ENCODE peak calls at places on chromosome 12, in ten cellular contexts. I, D, Z, O, M, L, H, U, B and J are unnamed samples.

GRCh38 chr12:21819236-21819635 is 44.7 kb upstream of the KCNJ8 start:
- DNase-seq in I (no peak), D (no peak), Z (no peak), O (no peak), M (no peak), L (no peak), H (no peak), U (no peak), B (no peak), J (no peak)

GRCh38 chr12:1307796-1308195 is 286.6 kb downstream of the FBXL14 start:
- DNase-seq in I (no peak), D (no peak), Z (no peak), O (no peak), M (no peak), L (no peak), H (no peak), U (no peak), B (no peak), J (no peak)

GRCh38 chr12:131235871-131236271 is 282.2 kb downstream of the ADGRD1 start:
- DNase-seq in I (no peak), D (no peak), Z (no peak), O (no peak), M (no peak), L (no peak), H (no peak), U (no peak), B (no peak), J (no peak)

GRCh38 chr12:47791351-47791746 is 18.3 kb downstream of the SLC48A1 start:
- DNase-seq in I (no peak), D (no peak), Z (no peak), O (no peak), M (no peak), L (no peak), H (no peak), U (no peak), B (no peak), J (no peak)

GRCh38 chr12:119940881-119941280 is 48.2 kb upstream of the BICDL1 start:
- DNase-seq in I (no peak), D (no peak), Z (no peak), O (no peak), M (no peak), L (no peak), H (no peak), U (no peak), B (peak; percentile 92), J (no peak)

GRCh38 chr12:30996255-30996654 is 69.7 kb downstream of the TSPAN11 start:
- DNase-seq in I (no peak), D (no peak), Z (no peak), O (no peak), M (no peak), L (no peak), H (no peak), U (no peak), B (no peak), J (no peak)

GRCh38 chr12:6554990-6555691 is 701 bp downstream of the IFFO1 start:
- DNase-seq in I (no peak), D (no peak), Z (no peak), O (no peak), M (no peak), L (no peak), H (no peak), U (no peak), B (no peak), J (no peak)

GRCh38 chr12:57619434-57620244 is 8.4 kb downstream of the ARHGEF25 start:
- DNase-seq in I (peak; percentile 53), D (no peak), Z (peak; percentile 57), O (no peak), M (no peak), L (peak; percentile 77), H (no peak), U (peak; percentile 31), B (no peak), J (peak; percentile 35)

GRCh38 chr12:16165506-16165905 is 112.0 kb downstream of the SLC15A5 start:
- DNase-seq in I (peak; percentile 55), D (peak; percentile 54), Z (peak; percentile 36), O (peak; percentile 35), M (no peak), L (no peak), H (no peak), U (peak; percentile 55), B (peak; percentile 16), J (peak; percentile 50)

GRCh38 chr12:59940676-59941342 is 345.0 kb downstream of the SLC16A7 start:
- DNase-seq in I (no peak), D (no peak), Z (no peak), O (no peak), M (no peak), L (no peak), H (no peak), U (no peak), B (no peak), J (peak; percentile 35)

GRCh38 chr12:4518106-4518728 is 20.5 kb upstream of the RAD51AP1 start:
- DNase-seq in I (no peak), D (no peak), Z (no peak), O (no peak), M (no peak), L (no peak), H (no peak), U (no peak), B (no peak), J (no peak)

GRCh38 chr12:44763021-44763420 is 113.1 kb downstream of the NELL2 start:
- DNase-seq in I (no peak), D (no peak), Z (no peak), O (no peak), M (no peak), L (no peak), H (no peak), U (no peak), B (no peak), J (no peak)

GRCh38 chr12:78120866-78121590 is 290.3 kb downstream of the NAV3 start:
- DNase-seq in I (peak; percentile 15), D (no peak), Z (no peak), O (peak; percentile 44), M (no peak), L (no peak), H (no peak), U (no peak), B (peak; percentile 3), J (no peak)

DNA sequence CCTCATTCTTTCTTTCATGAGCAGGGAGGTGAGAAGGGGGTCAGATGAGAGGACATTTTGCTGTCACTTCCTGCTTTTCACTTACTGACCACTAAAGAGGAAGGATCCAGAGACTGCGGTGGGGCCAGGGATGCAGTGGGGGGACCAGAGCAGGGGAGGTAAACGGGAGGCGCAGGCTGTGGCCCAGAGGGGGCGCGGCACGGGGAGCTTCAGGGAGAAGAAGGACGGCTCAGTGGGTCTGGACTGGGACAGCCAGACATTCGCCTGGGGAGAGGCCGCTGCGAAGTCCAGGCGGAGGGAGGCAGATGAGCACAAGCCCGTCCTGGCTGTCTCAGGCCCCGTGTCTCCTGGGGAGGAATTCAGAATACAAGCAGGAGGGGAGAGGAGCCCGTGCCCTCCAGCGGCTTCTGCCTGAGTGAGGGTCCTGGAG is 41.2 kb downstream of the SLC6A12 start:
- DNase-seq in I (no peak), D (no peak), Z (no peak), O (no peak), M (no peak), L (no peak), H (no peak), U (no peak), B (no peak), J (no peak)
- H3K27ac ChIP-seq in I (no peak overlapping the region), D (no peak overlapping the region), Z (no peak overlapping the region), O (no peak overlapping the region), M (no peak overlapping the region), L (no peak overlapping the region), H (no peak overlapping the region), U (no peak overlapping the region), B (no peak overlapping the region), J (no peak overlapping the region)

DNA sequence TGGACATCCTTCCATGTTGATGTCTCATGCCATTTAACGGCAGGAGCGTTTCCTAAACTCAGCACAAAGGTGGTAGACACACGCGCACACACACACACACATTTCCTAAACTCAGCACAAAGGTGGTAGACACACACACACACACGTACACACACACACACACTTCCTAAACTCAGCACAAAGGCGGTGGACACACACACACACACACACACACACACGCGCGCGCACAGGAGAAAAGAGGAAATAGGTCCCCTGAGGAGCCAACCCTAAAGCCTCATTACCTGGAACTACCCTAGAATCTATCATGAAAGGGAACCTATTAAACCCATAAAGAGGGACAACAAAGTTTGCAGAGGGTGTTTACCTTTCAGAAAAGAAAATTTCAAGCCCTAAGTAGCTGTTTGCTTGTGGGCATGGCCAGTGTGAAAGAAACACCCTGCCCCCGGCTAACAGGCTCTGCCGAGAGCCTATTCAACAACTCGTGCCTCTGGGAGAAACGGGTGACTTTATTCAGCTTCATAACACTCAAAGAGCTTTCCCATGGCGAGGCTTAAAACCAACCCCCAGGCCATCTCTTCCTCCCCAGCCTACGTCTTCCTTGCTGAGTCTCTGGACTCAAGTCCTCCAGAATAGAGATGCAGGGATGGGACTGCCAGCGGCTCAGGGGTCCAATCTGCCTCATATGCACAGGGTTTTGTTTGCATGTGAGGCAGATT is 31.8 kb downstream of the SLC8B1 start:
- DNase-seq in I (no peak), D (peak; percentile 58), Z (no peak), O (no peak), M (no peak), L (no peak), H (no peak), U (no peak), B (no peak), J (no peak)
- H3K4me3 ChIP-seq in I (no peak overlapping the region), D (no peak overlapping the region), Z (no peak overlapping the region), O (no peak overlapping the region), M (no peak overlapping the region), L (no peak overlapping the region), H (no peak overlapping the region), U (no peak overlapping the region), B (no peak overlapping the region), J (no peak overlapping the region)

DNA sequence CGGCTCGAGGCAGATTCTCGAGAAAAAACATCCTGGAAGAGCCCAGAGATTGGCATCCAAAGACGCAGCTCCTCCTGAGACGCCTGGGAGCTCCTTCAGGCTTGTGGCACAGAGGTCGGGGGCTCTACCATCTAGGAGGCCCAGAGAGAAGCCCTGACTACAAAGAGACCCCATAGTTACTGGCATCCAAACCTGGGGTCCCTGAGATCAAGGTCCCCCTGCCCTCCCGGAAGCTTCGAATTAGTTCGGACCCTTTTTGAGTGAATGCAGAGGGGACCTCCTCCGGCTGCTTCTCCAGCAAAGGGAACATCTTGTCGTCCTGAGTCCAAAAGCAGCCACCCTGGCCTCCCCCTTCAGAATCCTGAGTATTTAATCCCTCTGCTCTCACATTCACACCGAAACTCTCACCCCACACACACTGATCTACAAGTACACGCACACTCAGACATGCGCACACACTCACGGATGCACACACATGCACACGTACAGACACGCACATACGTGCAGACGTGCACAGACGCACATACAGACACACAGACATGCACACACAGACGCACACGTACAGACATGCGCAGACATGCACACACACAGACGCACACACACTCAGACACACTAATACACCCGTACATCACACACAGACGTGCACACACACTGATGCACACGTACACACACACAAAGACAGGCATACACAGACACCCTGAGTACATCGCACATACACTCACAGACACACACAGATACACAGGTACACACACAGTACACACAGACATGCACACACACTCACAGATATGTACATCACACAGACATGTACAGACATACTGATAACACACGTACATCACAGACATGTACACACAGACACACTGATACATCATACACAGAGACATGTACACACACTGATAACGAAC is 5.9 kb downstream of the ZNF605 start:
- DNase-seq in I (no peak), D (no peak), Z (no peak), O (no peak), M (no peak), L (no peak), H (no peak), U (no peak), B (no peak), J (no peak)
- H3K9me3 ChIP-seq in I (peaks cover 43% of the 10 kb centered on the region), D (peaks cover 92% of the 10 kb centered on the region), Z (peaks cover 88% of the 10 kb centered on the region), O (no peaks in the 10 kb centered on the region), M (peaks cover 9% of the 10 kb centered on the region), L (peaks cover 38% of the 10 kb centered on the region), H (peaks cover 54% of the 10 kb centered on the region), U (no peaks in the 10 kb centered on the region), B (peaks cover 92% of the 10 kb centered on the region), J (peaks cover 4% of the 10 kb centered on the region)

GRCh38 chr12:11885261-11886038 is 185.3 kb upstream of the BCL2L14 start:
- DNase-seq in I (peak; percentile 62), D (no peak), Z (peak; percentile 46), O (no peak), M (no peak), L (no peak), H (no peak), U (peak; percentile 7), B (peak; percentile 38), J (peak; percentile 83)
- H3K27ac ChIP-seq in I (peak overlapping the region; percentile 66), D (no peak overlapping the region), Z (peak overlapping the region; percentile 88), O (no peak overlapping the region), M (no peak overlapping the region), L (peak overlapping the region; percentile 63), H (peak overlapping the region; percentile 44), U (peak overlapping the region; percentile 28), B (peak overlapping the region; percentile 73), J (peak overlapping the region; percentile 84)